ENCODE peak calls at places on chromosome 3, in five cellular contexts. M is sigmoid colon, P is IMR-90, H is gastrocnemius medialis, D is HCT116. U is an unnamed sample.

GRCh38 chr3:63067999-63068645 is 192.9 kb upstream of the CADPS start:
- DNase-seq in M (no peak), P (peak; percentile 24), D (no peak), H (no peak), U (peak; percentile 49)

GRCh38 chr3:188948658-188949400 is 222.9 kb upstream of the TPRG1 start:
- DNase-seq in P (peak; percentile 96), M (peak; percentile 84), D (peak; percentile 67), H (peak; percentile 29), U (peak; percentile 35)

GRCh38 chr3:108391917-108392585 is 95.7 kb downstream of the HHLA2 start:
- DNase-seq in M (no peak), H (no peak), D (no peak), P (peak; percentile 40), U (peak; percentile 29)

GRCh38 chr3:125602752-125603649 is 7.7 kb upstream of the OSBPL11 start:
- DNase-seq in P (peak; percentile 24), H (no peak), M (no peak), D (peak; percentile 6), U (no peak)

GRCh38 chr3:94130690-94131089 is 67.8 kb downstream of the NSUN3 start:
- DNase-seq in H (no peak), D (no peak), M (no peak), P (no peak), U (no peak)

GRCh38 chr3:156553705-156554356 is 1.1 kb downstream of the SSR3 start:
- DNase-seq in H (no peak), D (peak; percentile 1), P (peak; percentile 84), M (no peak), U (peak; percentile 23)

GRCh38 chr3:49530231-49530630 is 24.0 kb upstream of the BSN start:
- DNase-seq in H (no peak), D (no peak), M (no peak), P (no peak), U (no peak)

GRCh38 chr3:36874351-36874874 is 70.4 kb downstream of the TRANK1 start:
- DNase-seq in M (no peak), H (no peak), P (no peak), D (no peak), U (no peak)

GRCh38 chr3:58260261-58260731 is 22.7 kb downstream of the ABHD6 start:
- DNase-seq in M (no peak), P (peak; percentile 93), D (peak; percentile 26), H (no peak), U (no peak)

GRCh38 chr3:126971891-126972351 is 11.0 kb upstream of the PLXNA1 start:
- DNase-seq in H (peak; percentile 46), M (peak; percentile 88), P (peak; percentile 61), D (no peak), U (no peak)

GRCh38 chr3:194865595-194865994 is 179.9 kb downstream of the FAM43A start:
- DNase-seq in H (no peak), D (no peak), M (no peak), P (no peak), U (no peak)

GRCh38 chr3:149479621-149480325 is 5.3 kb downstream of the TM4SF4 start:
- DNase-seq in H (no peak), M (no peak), D (no peak), P (peak; percentile 31), U (no peak)

GRCh38 chr3:153052096-153052460 is 109.9 kb upstream of the RAP2B start:
- DNase-seq in P (peak; percentile 95), H (no peak), D (peak; percentile 95), M (peak; percentile 82), U (peak; percentile 22)

DNA sequence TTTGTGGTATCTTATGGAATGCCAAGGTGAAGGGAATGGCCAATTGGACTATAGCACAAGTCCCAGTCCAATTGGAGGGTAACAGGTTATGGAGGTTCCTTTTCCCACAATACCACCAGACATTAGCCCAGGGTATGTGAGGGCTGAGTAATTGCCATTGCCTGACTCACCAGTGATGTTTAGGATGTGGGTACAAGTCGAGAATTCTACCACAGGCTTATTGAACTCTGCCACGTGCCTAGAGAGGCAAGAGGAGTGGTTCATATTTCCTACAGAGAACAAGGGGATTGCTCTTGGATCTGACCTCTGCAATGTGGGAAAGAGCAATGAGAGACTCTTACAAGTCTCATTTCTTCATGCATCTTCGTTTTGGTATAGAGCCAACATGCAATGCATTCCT is 85.0 kb upstream of the XCR1 start:
- DNase-seq in M (no peak), D (no peak), P (no peak), H (no peak), U (no peak)
- H3K27ac ChIP-seq in M (no peak overlapping the region), D (no peak overlapping the region), P (no peak overlapping the region), H (no peak overlapping the region), U (no peak overlapping the region)

DNA sequence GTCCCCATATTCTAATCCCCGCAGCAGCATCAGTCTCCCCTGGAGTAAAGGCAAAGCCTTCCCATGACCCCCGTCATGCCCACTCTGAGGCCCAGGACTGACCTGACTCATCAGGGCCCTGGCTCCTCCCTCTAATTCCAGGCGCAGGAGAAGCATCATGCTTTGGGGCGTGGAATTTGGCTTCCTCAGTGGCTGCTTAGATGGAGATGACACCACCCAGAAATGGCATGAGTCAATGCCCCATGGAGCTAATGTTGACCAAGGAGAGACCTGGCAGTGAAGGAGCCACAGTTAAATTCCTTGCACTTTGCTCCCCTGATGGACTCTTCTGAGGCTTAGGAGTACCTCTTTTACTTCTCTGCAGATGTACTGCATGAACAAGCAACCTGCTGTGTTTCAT is 204.2 kb upstream of the PROK2 start:
- DNase-seq in P (peak; percentile 13), M (no peak), D (no peak), H (no peak), U (no peak)
- H3K4me1 ChIP-seq in P (no peaks in the 10 kb centered on the region), M (no peaks in the 10 kb centered on the region), D (peaks cover 7% of the 10 kb centered on the region), H (no peaks in the 10 kb centered on the region), U (peaks cover 2% of the 10 kb centered on the region)

DNA sequence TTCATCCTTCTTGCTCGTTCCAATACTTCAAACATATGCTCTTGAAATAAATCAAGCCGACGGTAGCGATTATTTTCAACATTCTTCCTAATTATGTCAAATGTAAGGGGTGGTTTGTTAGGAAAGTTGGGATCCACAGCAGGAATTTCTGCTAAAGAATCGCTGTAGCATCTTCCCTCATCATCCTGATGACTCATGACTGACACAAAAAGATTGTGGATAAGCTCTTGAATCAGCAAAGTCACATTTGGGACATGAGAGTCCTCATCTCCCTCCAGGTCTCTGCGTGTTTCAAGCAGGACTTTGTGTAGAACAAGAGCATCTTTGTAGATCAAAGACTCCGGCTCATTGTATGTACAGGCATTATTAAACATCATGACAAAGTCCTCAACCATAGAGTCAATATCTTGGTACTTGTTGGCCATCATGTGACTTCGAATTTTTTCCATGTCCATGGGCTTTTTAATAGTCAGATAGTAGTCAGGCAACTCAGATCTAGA is 73.0 kb downstream of the UQCC5 start:
- DNase-seq in D (no peak), H (no peak), M (no peak), P (peak; percentile 26), U (no peak)
- H3K36me3 ChIP-seq in D (peaks cover 3% of the 10 kb centered on the region), H (peaks cover 33% of the 10 kb centered on the region), M (peaks cover 6% of the 10 kb centered on the region), P (peaks cover 28% of the 10 kb centered on the region), U (peaks cover 19% of the 10 kb centered on the region)

GRCh38 chr3:30630238-30631030 is 24.0 kb downstream of the TGFBR2 start:
- DNase-seq in H (no peak), D (no peak), M (no peak), P (no peak), U (no peak)

GRCh38 chr3:30632521-30632920 is 26.1 kb downstream of the TGFBR2 start:
- DNase-seq in D (no peak), P (no peak), H (no peak), M (no peak), U (no peak)

GRCh38 chr3:30629736-30630135 is 23.3 kb downstream of the TGFBR2 start:
- DNase-seq in H (no peak), D (no peak), M (no peak), P (no peak), U (peak; percentile 46)

GRCh38 chr3:30632065-30632464 is 25.7 kb downstream of the TGFBR2 start:
- DNase-seq in D (no peak), P (no peak), M (no peak), H (no peak), U (no peak)

GRCh38 chr3:30631237-30631961 is 25.0 kb downstream of the TGFBR2 start:
- DNase-seq in H (no peak), M (no peak), D (peak; percentile 81), P (no peak), U (peak; percentile 46)
- H3K27ac ChIP-seq in H (peak overlapping the region; percentile 52), M (peak overlapping the region; percentile 57), D (peak overlapping the region; percentile 60), P (peak overlapping the region; percentile 3), U (peak overlapping the region; percentile 55)

DNA sequence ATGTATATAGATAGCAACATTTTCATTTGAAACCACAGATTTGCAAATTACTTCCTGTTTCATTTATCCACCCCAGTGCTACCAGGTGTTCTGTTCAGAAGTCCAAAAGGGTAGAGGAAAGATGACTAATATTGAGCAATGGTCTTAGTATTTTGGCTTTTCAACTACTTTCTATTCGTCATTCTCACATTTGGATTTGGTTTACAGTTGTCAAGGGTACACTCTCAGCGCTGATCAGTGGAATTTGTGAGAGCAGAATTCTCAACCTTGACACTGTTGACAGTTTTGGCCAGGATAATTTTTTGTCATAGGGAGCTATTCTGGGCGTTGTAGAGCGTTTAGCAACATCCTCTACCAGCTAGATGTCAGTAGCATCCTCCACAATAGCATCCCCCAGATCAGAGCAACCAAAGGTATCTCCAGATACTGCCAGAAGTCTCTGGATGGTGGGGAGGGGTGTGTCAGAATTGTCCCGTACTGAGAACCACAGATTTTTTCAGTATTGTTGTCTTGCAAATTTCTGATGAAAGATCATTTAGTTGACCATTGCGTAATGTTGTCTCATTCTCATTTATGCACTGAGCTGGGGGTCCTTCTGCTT is 4.2 kb downstream of the HMCES start:
- DNase-seq in H (no peak), M (no peak), P (peak; percentile 47), D (no peak), U (peak; percentile 70)
- H3K4me1 ChIP-seq in H (peaks cover 19% of the 10 kb centered on the region), M (no peaks in the 10 kb centered on the region), P (peaks cover 6% of the 10 kb centered on the region), D (peaks cover 15% of the 10 kb centered on the region), U (peaks cover 5% of the 10 kb centered on the region)

GRCh38 chr3:15791525-15791924 is 6.3 kb downstream of the ANKRD28 start:
- DNase-seq in D (no peak), P (no peak), H (no peak), M (no peak), U (no peak)
- H3K36me3 ChIP-seq in D (peaks cover 6% of the 10 kb centered on the region), P (peaks cover 13% of the 10 kb centered on the region), H (peaks cover 3% of the 10 kb centered on the region), M (no peaks in the 10 kb centered on the region), U (peaks cover 2% of the 10 kb centered on the region)

GRCh38 chr3:186990282-186990681 is 60.0 kb downstream of the ST6GAL1 start:
- DNase-seq in P (no peak), D (no peak), H (no peak), M (no peak), U (no peak)

GRCh38 chr3:186990878-186991308 is 60.6 kb downstream of the ST6GAL1 start:
- DNase-seq in D (peak; percentile 79), P (peak; percentile 22), M (no peak), H (peak; percentile 53), U (no peak)

GRCh38 chr3:186989429-186989828 is 59.1 kb downstream of the ST6GAL1 start:
- DNase-seq in M (no peak), P (no peak), D (no peak), H (no peak), U (no peak)

GRCh38 chr3:186986811-186987210 is 56.5 kb downstream of the ST6GAL1 start:
- DNase-seq in M (no peak), H (no peak), D (no peak), P (no peak), U (no peak)

GRCh38 chr3:186988806-186989205 is 58.5 kb downstream of the ST6GAL1 start:
- DNase-seq in P (no peak), H (no peak), M (no peak), D (no peak), U (no peak)
- H3K27ac ChIP-seq in P (no peak overlapping the region), H (no peak overlapping the region), M (no peak overlapping the region), D (no peak overlapping the region), U (no peak overlapping the region)

U was measured in small intestine.